ENCODE peak calls at places on chromosomes 4 and X, in six cellular contexts. One of them, this sample, is unnamed.

GRCh38 chr4:7173821-7174220 is 18.5 kb upstream of the SORCS2 start:
- DNase-seq in cardiac muscle cell: no peak
- DNase-seq in uterus: no peak
- DNase-seq in colonic mucosa: no peak
- DNase-seq in IMR-90: no peak
- DNase-seq in endodermal cell: no peak
- DNase-seq in this sample: no peak

GRCh38 chr4:153988446-153988845 is 199.6 kb upstream of the SFRP2 start:
- DNase-seq in cardiac muscle cell: no peak
- DNase-seq in uterus: no peak
- DNase-seq in colonic mucosa: no peak
- DNase-seq in IMR-90: no peak
- DNase-seq in endodermal cell: no peak
- DNase-seq in this sample: peak

GRCh38 chr4:6750302-6751221 is 32.0 kb upstream of the KIAA0232 start:
- DNase-seq in cardiac muscle cell: no peak
- DNase-seq in uterus: no peak
- DNase-seq in colonic mucosa: peak
- DNase-seq in IMR-90: no peak
- DNase-seq in endodermal cell: no peak
- DNase-seq in this sample: no peak

GRCh38 chr4:174214102-174214878 is 69.2 kb downstream of the FBXO8 start:
- DNase-seq in cardiac muscle cell: no peak
- DNase-seq in uterus: no peak
- DNase-seq in colonic mucosa: no peak
- DNase-seq in IMR-90: no peak
- DNase-seq in endodermal cell: peak
- DNase-seq in this sample: no peak

GRCh38 chr4:5638976-5639375 is 69.4 kb downstream of the EVC2 start:
- DNase-seq in cardiac muscle cell: peak
- DNase-seq in uterus: no peak
- DNase-seq in colonic mucosa: no peak
- DNase-seq in IMR-90: peak
- DNase-seq in endodermal cell: no peak
- DNase-seq in this sample: peak

GRCh38 chr4:78432896-78433295 is 118.7 kb upstream of the ANXA3 start:
- DNase-seq in cardiac muscle cell: peak
- DNase-seq in uterus: no peak
- DNase-seq in colonic mucosa: no peak
- DNase-seq in IMR-90: peak
- DNase-seq in endodermal cell: no peak
- DNase-seq in this sample: peak

GRCh38 chrX:15522464-15522863 is 21.9 kb downstream of the BMX start:
- DNase-seq in cardiac muscle cell: no peak
- DNase-seq in uterus: no peak
- DNase-seq in colonic mucosa: no peak
- DNase-seq in IMR-90: no peak
- DNase-seq in endodermal cell: no peak
- DNase-seq in this sample: no peak

GRCh38 chrX:153526801-153527599 is 9.6 kb downstream of the ATP2B3 start:
- DNase-seq in cardiac muscle cell: no peak
- DNase-seq in uterus: no peak
- DNase-seq in colonic mucosa: no peak
- DNase-seq in IMR-90: no peak
- DNase-seq in endodermal cell: no peak
- DNase-seq in this sample: no peak

GRCh38 chr4:68368566-68369473 is 18.9 kb upstream of the YTHDC1 start:
- DNase-seq in cardiac muscle cell: peak
- DNase-seq in uterus: no peak
- DNase-seq in colonic mucosa: no peak
- DNase-seq in IMR-90: peak
- DNase-seq in endodermal cell: no peak
- DNase-seq in this sample: peak

GRCh38 chr4:126241631-126242030 is 926.9 kb downstream of the FAT4 start:
- DNase-seq in cardiac muscle cell: peak
- DNase-seq in uterus: no peak
- DNase-seq in colonic mucosa: no peak
- DNase-seq in IMR-90: no peak
- DNase-seq in endodermal cell: no peak
- DNase-seq in this sample: peak

GRCh38 chrX:153333271-153333670 is 682 bp upstream of the ZNF275 start:
- DNase-seq in cardiac muscle cell: peak
- DNase-seq in uterus: no peak
- DNase-seq in colonic mucosa: no peak
- DNase-seq in IMR-90: peak
- DNase-seq in endodermal cell: no peak
- DNase-seq in this sample: peak

GRCh38 chr4:184427687-184428086 is 46.7 kb downstream of the IRF2 start:
- DNase-seq in cardiac muscle cell: peak
- DNase-seq in uterus: no peak
- DNase-seq in colonic mucosa: no peak
- DNase-seq in IMR-90: no peak
- DNase-seq in endodermal cell: no peak
- DNase-seq in this sample: peak

GRCh38 chr4:186813377-186814068 is 89.9 kb upstream of the FAT1 start:
- DNase-seq in cardiac muscle cell: no peak
- DNase-seq in uterus: no peak
- DNase-seq in colonic mucosa: no peak
- DNase-seq in IMR-90: no peak
- DNase-seq in endodermal cell: no peak
- DNase-seq in this sample: no peak

GRCh38 chrX:24506082-24506481 is 41.0 kb downstream of the PDK3 start:
- DNase-seq in cardiac muscle cell: peak
- DNase-seq in uterus: no peak
- DNase-seq in colonic mucosa: no peak
- DNase-seq in IMR-90: peak
- DNase-seq in endodermal cell: no peak
- DNase-seq in this sample: peak

DNA sequence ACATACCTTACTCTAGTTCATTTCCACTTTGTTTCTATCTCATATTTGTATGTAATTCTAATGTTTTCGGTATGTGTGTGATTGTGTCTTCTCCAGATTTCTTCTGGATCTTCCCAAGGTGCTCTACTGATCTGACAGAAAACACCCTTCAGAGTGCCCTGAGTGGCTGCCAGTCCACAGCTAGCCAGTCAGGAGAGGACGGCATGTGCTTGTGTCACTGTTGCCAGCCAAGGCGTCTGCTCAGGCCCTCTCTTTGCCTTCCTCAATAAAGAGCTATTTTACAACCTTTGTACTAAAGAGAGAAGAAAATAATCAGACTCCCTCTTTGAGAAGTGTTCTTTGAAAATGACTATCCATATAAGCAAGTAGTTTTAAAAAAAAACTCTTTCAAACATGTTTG is 29.0 kb downstream of the CD99L2 start:
- DNase-seq in cardiac muscle cell: no peak
- DNase-seq in uterus: no peak
- DNase-seq in colonic mucosa: no peak
- DNase-seq in IMR-90: no peak
- DNase-seq in endodermal cell: no peak
- DNase-seq in this sample: no peak
- H3K4me3 ChIP-seq in cardiac muscle cell: no peak
- H3K4me3 ChIP-seq in uterus: no peak
- H3K4me3 ChIP-seq in colonic mucosa: no peak
- H3K4me3 ChIP-seq in IMR-90: no peak
- H3K4me3 ChIP-seq in endodermal cell: no peak
- H3K4me3 ChIP-seq in this sample: no peak

GRCh38 chrX:23052324-23052723 is 52.6 kb downstream of the DDX53 start:
- DNase-seq in cardiac muscle cell: no peak
- DNase-seq in uterus: no peak
- DNase-seq in colonic mucosa: no peak
- DNase-seq in IMR-90: no peak
- DNase-seq in endodermal cell: no peak
- DNase-seq in this sample: no peak

DNA sequence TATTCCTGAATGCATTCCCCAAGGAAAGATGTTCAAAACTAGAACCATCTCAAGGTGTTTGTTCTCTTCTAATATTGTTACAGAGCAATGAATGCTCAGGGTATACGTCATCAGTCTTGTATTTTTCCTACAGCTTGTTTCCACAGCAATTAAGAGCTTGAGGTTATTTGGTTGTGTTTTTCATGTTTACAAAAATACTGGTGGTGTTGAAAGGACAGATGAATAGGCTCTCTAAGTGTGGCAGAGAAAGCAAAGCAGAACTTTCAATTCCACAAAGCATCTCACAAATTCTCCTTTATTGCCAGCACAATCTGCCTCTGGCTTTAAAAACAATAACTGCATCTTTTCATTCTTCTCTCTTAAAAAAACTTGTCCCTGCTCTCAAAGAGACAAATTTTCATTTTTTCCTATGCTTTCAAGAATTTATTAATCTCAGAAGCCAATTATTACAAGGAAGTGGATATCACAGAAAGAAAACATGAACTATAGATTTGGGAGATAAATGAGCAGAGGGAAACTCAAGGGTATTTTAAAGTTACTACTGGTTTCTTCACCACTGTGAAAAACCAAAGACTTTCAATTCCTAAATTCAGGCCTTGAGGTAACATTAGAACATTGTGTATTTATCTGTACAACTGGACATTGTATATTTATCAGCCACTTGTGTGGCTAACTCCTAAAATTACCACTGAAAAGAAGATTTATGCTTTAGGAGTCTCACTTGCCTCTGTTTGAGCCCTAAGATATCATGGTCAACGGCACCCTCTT is 49.2 kb downstream of the DDX53 start:
- DNase-seq in cardiac muscle cell: no peak
- DNase-seq in uterus: no peak
- DNase-seq in colonic mucosa: no peak
- DNase-seq in IMR-90: no peak
- DNase-seq in endodermal cell: no peak
- DNase-seq in this sample: no peak
- TF ChIP-seq CTCF in cardiac muscle cell: no peak
- TF ChIP-seq CTCF in uterus: no peak
- TF ChIP-seq CTCF in colonic mucosa: no peak
- TF ChIP-seq CTCF in IMR-90: no peak
- TF ChIP-seq CTCF in endodermal cell: no peak
- TF ChIP-seq CTCF in this sample: no peak

GRCh38 chrX:65679071-65679540 is 11.7 kb downstream of the MSN start:
- DNase-seq in cardiac muscle cell: no peak
- DNase-seq in uterus: no peak
- DNase-seq in colonic mucosa: no peak
- DNase-seq in IMR-90: peak
- DNase-seq in endodermal cell: no peak
- DNase-seq in this sample: peak
- H3K4me3 ChIP-seq in cardiac muscle cell: no peak
- H3K4me3 ChIP-seq in uterus: no peak
- H3K4me3 ChIP-seq in colonic mucosa: no peak
- H3K4me3 ChIP-seq in IMR-90: no peak
- H3K4me3 ChIP-seq in endodermal cell: no peak
- H3K4me3 ChIP-seq in this sample: no peak

GRCh38 chrX:86349115-86349514 is 200.9 kb downstream of the DACH2 start:
- DNase-seq in cardiac muscle cell: no peak
- DNase-seq in uterus: no peak
- DNase-seq in colonic mucosa: no peak
- DNase-seq in IMR-90: no peak
- DNase-seq in endodermal cell: no peak
- DNase-seq in this sample: no peak

DNA sequence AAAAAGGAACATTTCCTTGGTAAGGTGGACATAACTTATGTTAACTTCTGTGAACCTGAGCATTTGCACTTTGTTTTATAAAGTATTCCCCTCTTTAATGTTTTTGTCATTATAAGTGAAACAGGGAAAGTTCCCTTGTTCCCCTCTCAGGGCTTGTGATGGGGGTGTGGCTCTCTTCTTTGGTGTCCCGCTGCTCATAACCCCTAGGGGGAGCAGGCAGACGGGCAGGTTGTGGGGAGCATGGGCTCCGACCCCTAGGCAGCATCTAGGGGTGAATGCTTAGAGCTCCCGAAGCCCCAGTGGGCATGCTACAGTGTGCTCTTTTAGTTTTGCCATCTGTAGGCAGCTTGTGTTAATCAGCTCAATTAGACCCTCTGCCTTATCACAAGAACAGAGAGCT is 200.4 kb downstream of the DACH2 start:
- DNase-seq in cardiac muscle cell: no peak
- DNase-seq in uterus: no peak
- DNase-seq in colonic mucosa: no peak
- DNase-seq in IMR-90: no peak
- DNase-seq in endodermal cell: peak
- DNase-seq in this sample: no peak
- TF ChIP-seq CTCF in cardiac muscle cell: no peak
- TF ChIP-seq CTCF in uterus: no peak
- TF ChIP-seq CTCF in colonic mucosa: no peak
- TF ChIP-seq CTCF in IMR-90: no peak
- TF ChIP-seq CTCF in endodermal cell: peak
- TF ChIP-seq CTCF in this sample: no peak

This sample was measured in fibroblast of the aortic adventitia.